ENCODE peak calls at places on chromosome 5, in seven cellular contexts. J is transverse colon, G is HepG2, L is GM12891, X is GM12878, O is sigmoid colon, H is HL-60. P is an unnamed sample.

GRCh38 chr5:29960323-29960722 is 1233.2 kb upstream of the CDH6 start:
- DNase-seq in J (no peak), G (no peak), L (no peak), X (no peak), O (no peak), H (no peak), P (no peak)

GRCh38 chr5:146533260-146533857 is 17.4 kb upstream of the GPR151 start:
- DNase-seq in J (peak; percentile 73), G (peak; percentile 66), L (peak; percentile 47), X (peak; percentile 44), O (no peak), H (peak; percentile 70), P (peak; percentile 80)

GRCh38 chr5:152560508-152561137 is 155.5 kb upstream of the NMUR2 start:
- DNase-seq in J (peak; percentile 46), G (peak; percentile 13), L (peak; percentile 25), X (no peak), O (no peak), H (peak; percentile 44), P (peak; percentile 70)

GRCh38 chr5:95970359-95970704 is 8.7 kb upstream of the ELL2 start:
- DNase-seq in J (no peak), G (no peak), L (no peak), X (no peak), O (no peak), H (no peak), P (no peak)

GRCh38 chr5:93158841-93159240 is 422.2 kb downstream of the NR2F1-AS1 start:
- DNase-seq in J (no peak), G (no peak), L (no peak), X (no peak), O (no peak), H (no peak), P (no peak)

GRCh38 chr5:8254674-8255073 is 385.7 kb downstream of the MTRR start:
- DNase-seq in J (no peak), G (no peak), L (no peak), X (no peak), O (no peak), H (no peak), P (no peak)

GRCh38 chr5:55418994-55419991 is 111.5 kb downstream of the MTREX start:
- DNase-seq in J (no peak), G (peak; percentile 67), L (no peak), X (no peak), O (no peak), H (no peak), P (no peak)

GRCh38 chr5:133376986-133377385 is 235.4 kb downstream of the FSTL4 start:
- DNase-seq in J (no peak), G (no peak), L (no peak), X (no peak), O (peak; percentile 18), H (no peak), P (no peak)

GRCh38 chr5:1005362-1005851 is 3.2 kb upstream of the NKD2 start:
- DNase-seq in J (no peak), G (no peak), L (no peak), X (no peak), O (peak; percentile 55), H (no peak), P (peak; percentile 21)

GRCh38 chr5:142015781-142016533 is 3.1 kb upstream of the GNPDA1 start:
- DNase-seq in J (no peak), G (no peak), L (no peak), X (no peak), O (no peak), H (peak; percentile 89), P (no peak)

GRCh38 chr5:96861044-96861443 is 15.3 kb upstream of the ERAP2 start:
- DNase-seq in J (no peak), G (no peak), L (no peak), X (no peak), O (no peak), H (no peak), P (no peak)

GRCh38 chr5:90632799-90633198 is 74.2 kb downstream of the ADGRV1 start:
- DNase-seq in J (no peak), G (no peak), L (no peak), X (no peak), O (no peak), H (no peak), P (no peak)

GRCh38 chr5:64221911-64222310 is 56.3 kb downstream of the RNF180 start:
- DNase-seq in J (no peak), G (no peak), L (no peak), X (no peak), O (no peak), H (no peak), P (no peak)

GRCh38 chr5:79666758-79667157 is 22.9 kb upstream of the CMYA5 start:
- DNase-seq in J (no peak), G (no peak), L (no peak), X (no peak), O (no peak), H (no peak), P (no peak)

GRCh38 chr5:76742586-76742985 is 26.7 kb downstream of the F2R start:
- DNase-seq in J (no peak), G (no peak), L (no peak), X (no peak), O (no peak), H (no peak), P (no peak)

GRCh38 chr5:68419637-68420452 is 204.3 kb downstream of the PIK3R1 start:
- DNase-seq in J (peak; percentile 46), G (no peak), L (no peak), X (no peak), O (no peak), H (no peak), P (no peak)

GRCh38 chr5:173204185-173204979 is 30.6 kb downstream of the NKX2-5 start:
- DNase-seq in J (no peak), G (peak; percentile 42), L (no peak), X (no peak), O (no peak), H (peak; percentile 18), P (no peak)

GRCh38 chr5:133921899-133922468 is 46.4 kb downstream of the C5orf15 start:
- DNase-seq in J (no peak), G (no peak), L (no peak), X (no peak), O (no peak), H (no peak), P (no peak)

GRCh38 chr5:64149268-64149667 is 16.4 kb upstream of the RNF180 start:
- DNase-seq in J (no peak), G (no peak), L (no peak), X (no peak), O (no peak), H (no peak), P (no peak)

GRCh38 chr5:81286059-81286617 is 15.2 kb upstream of the ZCCHC9 start:
- DNase-seq in J (no peak), G (no peak), L (no peak), X (no peak), O (no peak), H (no peak), P (no peak)

GRCh38 chr5:133612021-133612860 is at the start of gene FSTL4:
- DNase-seq in J (peak; percentile 37), G (no peak), L (no peak), X (no peak), O (no peak), H (no peak), P (peak; percentile 67)

GRCh38 chr5:134466241-134467069 is 54.8 kb upstream of the CDKN2AIPNL start:
- DNase-seq in J (peak; percentile 99), G (peak; percentile 86), L (peak; percentile 51), X (no peak), O (peak; percentile 99), H (peak; percentile 52), P (peak; percentile 97)

GRCh38 chr5:169980418-169981053 is at the start of gene INSYN2B:
- DNase-seq in J (peak; percentile 35), G (peak; percentile 39), L (peak; percentile 22), X (no peak), O (peak; percentile 66), H (peak; percentile 40), P (peak; percentile 50)
- TF ChIP-seq POLR2AphosphoS5 in J (no peak), G (no peak), L (no peak), X (no peak), O (no peak), H (no peak), P (no peak)

DNA sequence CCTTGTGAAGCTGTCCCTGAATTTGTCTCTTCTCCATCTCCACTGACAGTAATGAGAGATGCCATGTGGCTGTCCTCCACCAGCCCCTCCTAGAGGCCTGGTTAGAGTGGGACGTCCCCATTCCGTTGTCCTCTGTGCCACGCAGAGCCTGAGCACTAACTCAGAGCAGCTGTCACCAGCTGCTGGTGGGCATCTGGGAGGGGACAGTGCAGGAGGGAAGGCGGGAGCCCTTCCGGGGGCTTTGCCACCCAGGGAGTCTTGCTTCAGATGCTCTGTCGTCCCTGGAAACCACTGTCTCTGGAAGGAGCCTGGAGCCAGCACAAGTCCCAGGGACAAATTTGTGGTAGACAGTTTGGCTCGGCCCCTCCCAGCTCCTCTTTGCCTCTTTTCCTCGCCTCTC is 78.7 kb downstream of the PDZD2 start:
- DNase-seq in J (no peak), G (no peak), L (no peak), X (no peak), O (no peak), H (no peak), P (no peak)
- TF ChIP-seq POLR2AphosphoS5 in J (no peak), G (no peak), L (no peak), X (no peak), O (no peak), H (no peak), P (no peak)

DNA sequence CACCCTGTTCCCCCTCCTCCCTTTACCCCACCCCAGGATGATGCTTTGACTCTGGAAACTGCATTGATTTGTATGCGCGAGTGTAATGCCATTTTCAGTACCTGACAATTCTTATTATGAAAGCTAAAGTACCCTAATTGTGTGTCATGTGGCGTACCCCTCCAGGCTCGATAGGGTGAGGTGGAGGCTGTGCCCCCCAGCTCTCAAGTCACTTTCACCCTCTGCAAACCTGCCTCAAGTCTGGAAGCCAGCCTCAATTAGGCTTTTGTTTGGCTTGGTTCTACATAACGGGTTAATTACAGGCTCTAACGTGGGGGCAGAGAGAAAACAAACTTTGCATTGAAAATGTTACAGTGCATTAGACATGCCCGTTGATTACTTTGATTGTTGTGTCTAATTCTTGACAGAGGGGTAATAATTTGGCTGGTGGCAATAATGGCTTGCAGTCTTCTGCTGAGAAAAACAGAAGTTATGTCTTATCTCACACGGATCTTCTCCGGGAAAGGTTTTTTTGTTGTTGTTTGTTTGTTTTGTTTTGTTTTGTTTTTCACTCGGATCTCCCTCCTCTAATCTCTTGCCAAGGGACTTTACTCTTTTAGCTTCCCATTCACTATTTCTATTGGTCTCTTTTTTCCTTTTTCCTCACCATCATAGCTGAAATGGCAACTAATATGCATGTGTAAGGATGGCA is 12.6 kb downstream of the ISL1 start:
- DNase-seq in J (no peak), G (no peak), L (no peak), X (no peak), O (no peak), H (no peak), P (no peak)
- TF ChIP-seq POLR2AphosphoS5 in J (no peak), G (no peak), L (no peak), X (no peak), O (no peak), H (no peak), P (no peak)

DNA sequence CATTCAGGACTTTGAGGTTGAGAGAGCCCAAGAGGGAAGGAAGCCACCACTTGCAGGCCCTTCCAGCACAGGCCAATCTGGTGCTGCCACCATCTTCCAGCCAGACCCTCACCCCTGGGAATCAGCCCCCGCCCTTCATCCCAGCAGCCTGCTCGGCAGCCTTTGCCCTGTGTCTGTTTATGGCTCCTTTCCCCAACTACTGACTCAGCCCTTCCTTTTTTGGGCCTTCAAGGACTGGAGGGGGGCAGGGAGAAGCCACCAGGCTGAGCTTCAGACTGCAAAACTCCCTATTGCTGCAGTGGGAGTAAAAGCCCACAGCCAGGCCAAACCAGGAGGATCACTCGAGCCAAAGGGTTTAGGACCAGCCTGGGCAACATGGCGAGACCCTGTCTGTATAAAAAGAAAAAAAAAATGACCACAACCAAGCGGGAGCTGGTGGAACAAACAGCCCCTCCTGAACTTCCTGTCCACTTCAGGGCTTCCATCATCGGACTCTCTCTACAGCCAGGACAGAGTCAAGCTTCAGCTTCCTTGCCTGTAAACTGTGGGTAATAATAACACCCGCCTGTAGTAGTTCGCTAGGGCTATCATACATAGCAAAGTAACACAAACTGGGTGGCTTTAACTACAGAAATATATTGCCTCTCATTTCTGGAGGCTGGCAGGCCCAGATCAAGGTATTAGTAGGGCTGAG is 85.9 kb upstream of the IL17B start:
- DNase-seq in J (peak; percentile 65), G (no peak), L (no peak), X (no peak), O (peak; percentile 84), H (no peak), P (no peak)
- TF ChIP-seq POLR2AphosphoS5 in J (peak; percentile 43), G (no peak), L (no peak), X (no peak), O (no peak), H (no peak), P (no peak)

P was measured in stomach.